ENCODE peak calls at places on chromosomes 16 and 17, in ten cellular contexts. N is left colon; X is HS-5; I is RCC 7860; C is myocyte; L is NCI-H1436; T is activated T-cell treated with anti-CD3 and anti-CD28 coated beads, Interleukin-2, amount 50 U/mL, for 72 hours; F is stromal cell of bone marrow; H is thoracic aorta; K is ELF-1. O is an unnamed sample.

GRCh38 chr16:2015117-2015946 is 4.3 kb upstream of the NPW start:
- DNase-seq in X (peak; percentile 74), K (no peak), F (no peak), I (no peak), T (no peak), C (no peak), N (peak; percentile 74), H (no peak), L (no peak), O (no peak)

GRCh38 chr17:74149597-74150427 is 53.7 kb upstream of the RPL38 start:
- DNase-seq in N (no peak), T (no peak), H (no peak), K (no peak), C (no peak), I (no peak), F (no peak), L (no peak), X (no peak), O (no peak)

GRCh38 chr16:48295493-48296281 is 48.3 kb upstream of the ABCC11 start:
- DNase-seq in F (no peak), I (no peak), N (no peak), X (no peak), C (no peak), L (no peak), K (no peak), T (no peak), H (no peak), O (no peak)

GRCh38 chr17:28973414-28973813 is 22.1 kb upstream of the PHF12 start:
- DNase-seq in T (no peak), L (no peak), C (peak; percentile 93), N (no peak), X (no peak), H (no peak), F (no peak), I (no peak), K (peak; percentile 55), O (peak; percentile 77)

GRCh38 chr16:31708348-31708747 is 165.3 kb upstream of the ZNF267 start:
- DNase-seq in F (no peak), L (no peak), C (no peak), T (no peak), X (no peak), H (no peak), I (no peak), N (no peak), K (no peak), O (no peak)

GRCh38 chr16:1395444-1396074 is 18.9 kb downstream of the UNKL start:
- DNase-seq in L (no peak), K (no peak), I (no peak), N (peak; percentile 41), F (no peak), T (no peak), H (no peak), X (no peak), C (no peak), O (no peak)

GRCh38 chr17:51496378-51496777 is 236.0 kb downstream of the UTP18 start:
- DNase-seq in H (no peak), X (no peak), T (no peak), C (no peak), N (no peak), L (peak; percentile 26), F (no peak), I (no peak), K (no peak), O (no peak)

GRCh38 chr16:85151603-85152413 is 39.5 kb upstream of the CIBAR2 start:
- DNase-seq in C (peak; percentile 91), H (peak; percentile 84), N (peak; percentile 61), L (no peak), I (no peak), K (peak; percentile 74), T (no peak), F (peak; percentile 42), X (no peak), O (no peak)

GRCh38 chr16:54284319-54284930 is 2.2 kb downstream of the IRX3 start:
- DNase-seq in K (peak; percentile 48), I (no peak), H (no peak), C (peak; percentile 72), L (no peak), T (no peak), N (peak; percentile 31), F (no peak), X (no peak), O (no peak)

GRCh38 chr17:1455291-1455747 is 713 bp downstream of the CRK start:
- DNase-seq in T (peak; percentile 50), K (peak; percentile 73), C (peak; percentile 76), L (peak; percentile 34), N (peak; percentile 76), H (peak; percentile 61), X (peak; percentile 53), F (peak; percentile 58), I (peak; percentile 55), O (peak; percentile 83)

O was measured in upper lobe of right lung.